ENCODE peak calls at places on chromosome 18, in nine cellular contexts. M is breast epithelium; X is NCI-H69; I is activated B cell treated with CpG ODN at 0.5 μM for 24 hours; T is coronary artery; P is PC-9; Y is naive thymus-derived CD4-positive, alpha-beta T cell; G is T-helper 2 cell; J is amniotic epithelial cell. H is an unnamed sample.

GRCh38 chr18:63378919-63379638 is 12.1 kb upstream of the KDSR start:
- DNase-seq in M (no peak), X (no peak), I (no peak), T (no peak), P (no peak), Y (no peak), G (no peak), J (no peak), H (no peak)

GRCh38 chr18:58861353-58861752 is 3.3 kb upstream of the ZNF532 start:
- DNase-seq in M (no peak), X (peak; percentile 52), I (no peak), T (no peak), P (no peak), Y (no peak), G (no peak), J (no peak), H (no peak)

GRCh38 chr18:3159830-3160229 is 59.9 kb downstream of the MYOM1 start:
- DNase-seq in M (no peak), X (no peak), I (no peak), T (no peak), P (no peak), Y (no peak), G (no peak), J (no peak), H (no peak)

GRCh38 chr18:47930086-47930843 is at the start of gene SMAD2:
- DNase-seq in M (peak; percentile 76), X (peak; percentile 99), I (peak; percentile 77), T (peak; percentile 90), P (peak; percentile 77), Y (no peak), G (peak; percentile 48), J (peak; percentile 76), H (peak; percentile 92)

GRCh38 chr18:48798334-48799197 is 152.2 kb downstream of the SMAD7 start:
- DNase-seq in M (peak; percentile 19), X (no peak), I (peak; percentile 11), T (peak; percentile 73), P (no peak), Y (no peak), G (no peak), J (no peak), H (no peak)

GRCh38 chr18:76644580-76644979 is 149.5 kb upstream of the ZNF516 start:
- DNase-seq in M (no peak), X (no peak), I (no peak), T (no peak), P (no peak), Y (no peak), G (no peak), J (no peak), H (no peak)

GRCh38 chr18:12011199-12011961 is 30.1 kb downstream of the IMPA2 start:
- DNase-seq in M (no peak), X (no peak), I (no peak), T (no peak), P (no peak), Y (no peak), G (no peak), J (no peak), H (peak; percentile 30)

GRCh38 chr18:56565596-56566355 is 72.6 kb downstream of the TXNL1 start:
- DNase-seq in M (no peak), X (no peak), I (no peak), T (no peak), P (no peak), Y (no peak), G (no peak), J (peak; percentile 88), H (no peak)